ENCODE peak calls at places on chromosome 17, in nine cellular contexts. Q is AG09319, K is esophagus muscularis mucosa, A is left ventricle myocardium inferior, H is fibroblast of the aortic adventitia, M is left lung, N is H9, L is heart left ventricle, O is sigmoid colon. C is an unnamed sample.

GRCh38 chr17:42403150-42403549 is 14.9 kb upstream of the STAT3 start:
- DNase-seq in Q (no peak), K (no peak), A (no peak), H (no peak), M (no peak), N (peak; percentile 78), L (no peak), O (no peak), C (no peak)

GRCh38 chr17:56975656-56976055 is 2.3 kb upstream of the SCPEP1 start:
- DNase-seq in Q (no peak), K (no peak), A (no peak), H (no peak), M (no peak), N (no peak), L (no peak), O (no peak), C (no peak)

GRCh38 chr17:40582328-40582901 is 17.1 kb upstream of the CCR7 start:
- DNase-seq in Q (no peak), K (no peak), A (peak; percentile 42), H (no peak), M (no peak), N (no peak), L (peak; percentile 68), O (no peak), C (no peak)

GRCh38 chr17:59115474-59115873 is 8.8 kb upstream of the TRIM37 start:
- DNase-seq in Q (no peak), K (no peak), A (no peak), H (no peak), M (no peak), N (no peak), L (no peak), O (no peak), C (no peak)

GRCh38 chr17:72400863-72401262 is 280.0 kb downstream of the SOX9 start:
- DNase-seq in Q (no peak), K (no peak), A (no peak), H (no peak), M (no peak), N (no peak), L (no peak), O (no peak), C (no peak)

GRCh38 chr17:1091885-1092284 is 87.9 kb downstream of the ABR start:
- DNase-seq in Q (no peak), K (no peak), A (no peak), H (no peak), M (peak; percentile 60), N (no peak), L (no peak), O (no peak), C (no peak)

GRCh38 chr17:74859439-74860228 is at the start of gene GRIN2C:
- DNase-seq in Q (no peak), K (no peak), A (no peak), H (no peak), M (no peak), N (no peak), L (no peak), O (no peak), C (no peak)

GRCh38 chr17:31190351-31190750 is 95.6 kb downstream of the NF1 start:
- DNase-seq in Q (no peak), K (no peak), A (no peak), H (no peak), M (no peak), N (no peak), L (no peak), O (no peak), C (peak; percentile 47)

GRCh38 chr17:1108810-1109605 is 70.8 kb downstream of the ABR start:
- DNase-seq in Q (no peak), K (no peak), A (peak; percentile 78), H (peak; percentile 49), M (peak; percentile 93), N (no peak), L (peak; percentile 84), O (peak; percentile 80), C (peak; percentile 59)

GRCh38 chr17:14746784-14747575 is 446.1 kb downstream of the HS3ST3B1 start:
- DNase-seq in Q (no peak), K (peak; percentile 82), A (no peak), H (no peak), M (no peak), N (no peak), L (no peak), O (no peak), C (no peak)

GRCh38 chr17:71486171-71486740 is 634.6 kb upstream of the SOX9 start:
- DNase-seq in Q (no peak), K (no peak), A (no peak), H (no peak), M (no peak), N (no peak), L (no peak), O (no peak), C (no peak)

GRCh38 chr17:7442142-7442541 is 2.7 kb upstream of the CHRNB1 start:
- DNase-seq in Q (no peak), K (no peak), A (no peak), H (no peak), M (no peak), N (no peak), L (peak; percentile 17), O (no peak), C (no peak)

GRCh38 chr17:37092041-37092440 is 143.3 kb downstream of the AATF start:
- DNase-seq in Q (no peak), K (no peak), A (no peak), H (no peak), M (no peak), N (no peak), L (no peak), O (no peak), C (peak; percentile 17)

GRCh38 chr17:77125432-77125901 is 15.3 kb upstream of the SEC14L1 start:
- DNase-seq in Q (no peak), K (no peak), A (no peak), H (peak; percentile 88), M (no peak), N (no peak), L (no peak), O (no peak), C (peak; percentile 99)

GRCh38 chr17:6476834-6477210 is 32.6 kb downstream of the PIMREG start:
- DNase-seq in Q (no peak), K (no peak), A (no peak), H (no peak), M (no peak), N (no peak), L (no peak), O (no peak), C (no peak)

GRCh38 chr17:63836811-63837210 is 5.7 kb downstream of the SMARCD2 start:
- DNase-seq in Q (no peak), K (no peak), A (no peak), H (no peak), M (no peak), N (no peak), L (no peak), O (no peak), C (no peak)

GRCh38 chr17:33287096-33287495 is 6.0 kb downstream of the ASIC2 start:
- DNase-seq in Q (no peak), K (no peak), A (no peak), H (no peak), M (no peak), N (no peak), L (no peak), O (no peak), C (no peak)

DNA sequence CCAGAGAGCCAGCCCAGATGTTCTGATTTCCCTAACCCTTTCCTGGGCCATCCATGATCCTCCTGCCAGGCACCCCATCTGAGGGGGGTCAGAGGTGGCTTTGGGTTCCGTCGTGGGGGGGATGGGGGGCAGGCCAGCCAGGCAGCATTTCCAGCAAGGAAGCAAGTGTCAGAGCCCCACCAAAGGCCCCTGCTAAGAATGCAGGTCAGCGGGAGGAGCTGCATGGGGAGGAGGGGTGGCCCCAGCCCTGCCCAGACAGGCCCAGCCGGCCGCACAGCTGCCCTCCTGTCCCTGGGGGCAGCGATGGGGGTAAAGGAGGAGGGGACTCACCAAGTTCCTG is 2.3 kb upstream of the SCRN2 start:
- DNase-seq in Q (no peak), K (no peak), A (no peak), H (no peak), M (no peak), N (no peak), L (no peak), O (no peak), C (no peak)
- TF ChIP-seq CTCF in Q (no peak), K (no peak), A (no peak), H (no peak), M (no peak), N (peak; percentile 15), L (no peak), O (peak; percentile 17), C (no peak)

GRCh38 chr17:81429813-81430510 is 34.7 kb downstream of the BAHCC1 start:
- DNase-seq in Q (no peak), K (no peak), A (peak; percentile 44), H (peak; percentile 55), M (no peak), N (no peak), L (peak; percentile 59), O (no peak), C (peak; percentile 69)
- TF ChIP-seq CTCF in Q (no peak), K (no peak), A (peak; percentile 45), H (peak; percentile 35), M (no peak), N (peak; percentile 25), L (peak; percentile 23), O (no peak), C (no peak)

DNA sequence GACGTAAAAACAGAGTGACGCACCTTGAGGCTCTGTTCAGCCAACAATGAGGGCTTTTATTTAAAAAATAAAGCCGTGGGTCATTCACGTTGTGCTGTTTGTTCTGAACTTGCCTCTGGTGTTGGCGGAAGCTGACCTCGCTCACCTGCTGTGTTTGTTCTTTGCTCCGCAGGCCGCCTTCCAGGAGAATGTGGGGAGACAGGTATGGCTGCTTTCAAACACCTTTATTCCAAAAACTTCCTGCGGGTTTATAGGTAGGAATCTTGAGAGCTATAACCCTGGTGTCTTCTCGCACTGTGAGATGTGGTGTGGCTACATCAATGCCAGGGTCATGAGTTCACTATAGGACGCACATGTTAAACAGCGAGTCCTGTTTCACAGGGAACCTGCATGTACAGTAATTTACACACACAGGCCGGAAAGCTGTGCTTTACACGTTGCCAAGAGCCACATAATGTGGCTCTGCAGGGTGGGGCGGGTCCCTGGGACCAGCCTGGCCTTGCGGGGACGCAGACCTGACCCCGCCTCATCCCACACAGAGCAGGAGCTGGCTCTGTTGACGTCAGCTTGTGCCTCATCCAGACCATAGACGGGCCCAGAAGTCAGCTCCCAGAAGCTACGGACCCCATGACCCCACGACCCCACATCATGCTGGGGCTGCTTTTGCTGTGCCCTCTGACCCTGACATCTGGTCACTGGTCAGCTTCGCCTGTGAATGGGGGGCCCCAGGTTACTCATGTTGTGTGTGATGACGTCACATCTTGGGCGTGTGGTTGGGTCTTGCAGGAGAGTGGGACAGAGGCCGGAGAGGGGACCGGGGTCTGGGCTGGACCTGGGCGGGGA is 49.9 kb upstream of the ZNF750 start:
- DNase-seq in Q (no peak), K (no peak), A (no peak), H (no peak), M (peak; percentile 73), N (no peak), L (peak; percentile 25), O (no peak), C (no peak)
- TF ChIP-seq CTCF in Q (no peak), K (no peak), A (no peak), H (no peak), M (no peak), N (no peak), L (no peak), O (no peak), C (no peak)

DNA sequence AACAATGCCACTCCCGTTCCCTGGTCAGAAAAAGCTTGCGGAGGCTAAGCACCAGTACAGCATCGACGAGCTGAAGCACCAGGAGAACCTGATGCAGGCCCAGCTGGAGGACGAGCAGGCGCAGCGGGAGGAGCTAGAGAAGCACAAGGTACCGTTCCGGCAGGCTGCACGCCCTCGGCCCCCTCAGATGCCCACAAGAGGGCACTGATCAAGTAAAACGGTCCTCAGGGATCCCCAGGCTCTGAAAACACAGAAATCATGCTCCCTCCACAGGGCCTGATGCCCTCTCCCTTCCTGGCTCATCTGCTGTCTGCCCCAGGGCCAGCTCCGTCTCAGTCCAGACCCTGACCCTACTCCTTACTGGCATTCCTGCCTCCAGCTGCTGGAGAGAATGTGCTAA is 21.6 kb downstream of the DRC3 start:
- DNase-seq in Q (no peak), K (no peak), A (peak; percentile 31), H (peak; percentile 12), M (no peak), N (peak; percentile 92), L (peak; percentile 62), O (no peak), C (peak; percentile 38)
- TF ChIP-seq CTCF in Q (peak; percentile 31), K (no peak), A (peak; percentile 66), H (peak; percentile 38), M (no peak), N (peak; percentile 78), L (peak; percentile 46), O (peak; percentile 9), C (peak; percentile 24)

C was measured in fibroblast of lung.